ENCODE peak calls at places on chromosomes 6 and 20, in nine cellular contexts. One of them, this sample, is unnamed. For H3K36me3, the result is how much of the 10 kb centered on the place peaks cover.

GRCh38 chr6:37134622-37135191 is 35.2 kb upstream of the PIM1 start:
- DNase-seq in esophagus muscularis mucosa: no peak
- DNase-seq in stomach: peak
- DNase-seq in GM23338: no peak
- DNase-seq in HCT116: peak
- DNase-seq in SK-N-MC: no peak
- DNase-seq in endothelial cell of umbilical vein: peak
- DNase-seq in transverse colon: peak
- DNase-seq in sigmoid colon: peak
- DNase-seq in this sample: no peak

GRCh38 chr6:68575765-68576439 is 59.2 kb upstream of the ADGRB3 start:
- DNase-seq in transverse colon: no peak
- DNase-seq in GM23338: peak
- DNase-seq in stomach: no peak
- DNase-seq in SK-N-MC: no peak
- DNase-seq in esophagus muscularis mucosa: no peak
- DNase-seq in HCT116: no peak
- DNase-seq in endothelial cell of umbilical vein: no peak
- DNase-seq in sigmoid colon: peak
- DNase-seq in this sample: no peak

GRCh38 chr20:33005132-33005566 is 916 bp upstream of the SUN5 start:
- DNase-seq in endothelial cell of umbilical vein: no peak
- DNase-seq in stomach: no peak
- DNase-seq in GM23338: peak
- DNase-seq in SK-N-MC: peak
- DNase-seq in HCT116: peak
- DNase-seq in sigmoid colon: no peak
- DNase-seq in esophagus muscularis mucosa: no peak
- DNase-seq in transverse colon: no peak
- DNase-seq in this sample: no peak

GRCh38 chr6:142331075-142331551 is 29.3 kb downstream of the ADGRG6 start:
- DNase-seq in transverse colon: no peak
- DNase-seq in endothelial cell of umbilical vein: peak
- DNase-seq in GM23338: no peak
- DNase-seq in esophagus muscularis mucosa: no peak
- DNase-seq in sigmoid colon: no peak
- DNase-seq in HCT116: no peak
- DNase-seq in stomach: no peak
- DNase-seq in SK-N-MC: no peak
- DNase-seq in this sample: no peak

GRCh38 chr6:49457771-49458170 is 5.3 kb downstream of the MMUT start:
- DNase-seq in GM23338: no peak
- DNase-seq in endothelial cell of umbilical vein: no peak
- DNase-seq in HCT116: no peak
- DNase-seq in transverse colon: no peak
- DNase-seq in stomach: no peak
- DNase-seq in esophagus muscularis mucosa: no peak
- DNase-seq in SK-N-MC: no peak
- DNase-seq in sigmoid colon: no peak
- DNase-seq in this sample: no peak

GRCh38 chr6:74187811-74188210 is 491.8 kb downstream of the CD109 start:
- DNase-seq in GM23338: no peak
- DNase-seq in esophagus muscularis mucosa: no peak
- DNase-seq in sigmoid colon: no peak
- DNase-seq in stomach: no peak
- DNase-seq in SK-N-MC: no peak
- DNase-seq in HCT116: no peak
- DNase-seq in transverse colon: no peak
- DNase-seq in endothelial cell of umbilical vein: no peak
- DNase-seq in this sample: no peak

GRCh38 chr6:2944405-2945068 is 26.8 kb downstream of the SERPINB6 start:
- DNase-seq in SK-N-MC: no peak
- DNase-seq in transverse colon: no peak
- DNase-seq in sigmoid colon: no peak
- DNase-seq in endothelial cell of umbilical vein: no peak
- DNase-seq in HCT116: no peak
- DNase-seq in esophagus muscularis mucosa: peak
- DNase-seq in GM23338: no peak
- DNase-seq in stomach: no peak
- DNase-seq in this sample: no peak

GRCh38 chr6:3628143-3628840 is 123.2 kb downstream of the PXDC1 start:
- DNase-seq in stomach: no peak
- DNase-seq in endothelial cell of umbilical vein: peak
- DNase-seq in sigmoid colon: no peak
- DNase-seq in SK-N-MC: no peak
- DNase-seq in transverse colon: no peak
- DNase-seq in HCT116: no peak
- DNase-seq in GM23338: no peak
- DNase-seq in esophagus muscularis mucosa: no peak
- DNase-seq in this sample: peak

DNA sequence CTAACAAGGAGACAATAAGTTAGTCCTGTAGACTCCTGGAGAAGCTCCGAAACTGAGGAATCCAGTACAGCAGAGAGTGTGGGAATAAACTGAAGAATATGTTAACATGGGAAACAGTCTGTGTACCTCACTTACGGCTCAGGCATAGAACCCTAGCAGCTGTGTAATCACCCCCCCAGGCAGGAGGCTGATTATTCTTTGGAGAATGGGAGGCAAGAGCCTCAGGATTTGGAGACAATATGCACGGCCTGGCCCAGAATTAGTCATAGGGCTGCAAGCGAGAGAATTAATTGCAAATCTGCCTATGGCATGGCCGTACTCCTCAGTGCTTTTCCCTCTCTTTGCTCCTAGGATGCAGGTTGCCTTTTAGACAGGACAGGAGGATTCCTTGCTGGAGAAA is 27.5 kb upstream of the FYN start:
- DNase-seq in transverse colon: no peak
- DNase-seq in esophagus muscularis mucosa: no peak
- DNase-seq in HCT116: no peak
- DNase-seq in SK-N-MC: no peak
- DNase-seq in stomach: no peak
- DNase-seq in sigmoid colon: no peak
- DNase-seq in endothelial cell of umbilical vein: no peak
- DNase-seq in GM23338: no peak
- DNase-seq in this sample: no peak
- H3K4me3 ChIP-seq in transverse colon: no peak
- H3K4me3 ChIP-seq in esophagus muscularis mucosa: no peak
- H3K4me3 ChIP-seq in HCT116: no peak
- H3K4me3 ChIP-seq in SK-N-MC: no peak
- H3K4me3 ChIP-seq in stomach: no peak
- H3K4me3 ChIP-seq in sigmoid colon: no peak
- H3K4me3 ChIP-seq in endothelial cell of umbilical vein: no peak
- H3K4me3 ChIP-seq in GM23338: no peak
- H3K4me3 ChIP-seq in this sample: no peak

GRCh38 chr6:95519228-95520037 is 57.9 kb upstream of the MANEA start:
- DNase-seq in SK-N-MC: no peak
- DNase-seq in stomach: no peak
- DNase-seq in HCT116: no peak
- DNase-seq in sigmoid colon: no peak
- DNase-seq in esophagus muscularis mucosa: no peak
- DNase-seq in endothelial cell of umbilical vein: no peak
- DNase-seq in transverse colon: no peak
- DNase-seq in GM23338: no peak
- DNase-seq in this sample: no peak
- TF ChIP-seq POLR2AphosphoS5 in SK-N-MC: no peak
- TF ChIP-seq POLR2AphosphoS5 in stomach: no peak
- TF ChIP-seq POLR2AphosphoS5 in HCT116: no peak
- TF ChIP-seq POLR2AphosphoS5 in sigmoid colon: no peak
- TF ChIP-seq POLR2AphosphoS5 in esophagus muscularis mucosa: no peak
- TF ChIP-seq POLR2AphosphoS5 in endothelial cell of umbilical vein: no peak
- TF ChIP-seq POLR2AphosphoS5 in transverse colon: no peak
- TF ChIP-seq POLR2AphosphoS5 in GM23338: no peak
- TF ChIP-seq POLR2AphosphoS5 in this sample: no peak

GRCh38 chr6:137876547-137876946 is 9.5 kb downstream of the TNFAIP3 start:
- DNase-seq in sigmoid colon: no peak
- DNase-seq in transverse colon: no peak
- DNase-seq in SK-N-MC: no peak
- DNase-seq in endothelial cell of umbilical vein: no peak
- DNase-seq in HCT116: no peak
- DNase-seq in stomach: no peak
- DNase-seq in esophagus muscularis mucosa: no peak
- DNase-seq in GM23338: no peak
- DNase-seq in this sample: no peak
- H3K36me3 ChIP-seq in sigmoid colon: half or more
- H3K36me3 ChIP-seq in transverse colon: half or more
- H3K36me3 ChIP-seq in SK-N-MC: under half
- H3K36me3 ChIP-seq in endothelial cell of umbilical vein: under half
- H3K36me3 ChIP-seq in HCT116: under half
- H3K36me3 ChIP-seq in stomach: half or more
- H3K36me3 ChIP-seq in esophagus muscularis mucosa: half or more
- H3K36me3 ChIP-seq in GM23338: under half
- H3K36me3 ChIP-seq in this sample: under half

GRCh38 chr6:28264834-28265401 is 2.0 kb upstream of the ZSCAN26 start:
- DNase-seq in stomach: no peak
- DNase-seq in GM23338: no peak
- DNase-seq in esophagus muscularis mucosa: no peak
- DNase-seq in SK-N-MC: no peak
- DNase-seq in sigmoid colon: no peak
- DNase-seq in transverse colon: no peak
- DNase-seq in endothelial cell of umbilical vein: peak
- DNase-seq in HCT116: no peak
- DNase-seq in this sample: no peak

GRCh38 chr6:28269492-28269891 is 2.5 kb downstream of the ZSCAN26 start:
- DNase-seq in HCT116: peak
- DNase-seq in endothelial cell of umbilical vein: peak
- DNase-seq in sigmoid colon: no peak
- DNase-seq in esophagus muscularis mucosa: no peak
- DNase-seq in SK-N-MC: no peak
- DNase-seq in GM23338: no peak
- DNase-seq in transverse colon: no peak
- DNase-seq in stomach: no peak
- DNase-seq in this sample: no peak

GRCh38 chr6:28267695-28268059 is 734 bp downstream of the ZSCAN26 start:
- DNase-seq in HCT116: no peak
- DNase-seq in sigmoid colon: no peak
- DNase-seq in SK-N-MC: no peak
- DNase-seq in transverse colon: no peak
- DNase-seq in GM23338: no peak
- DNase-seq in stomach: no peak
- DNase-seq in endothelial cell of umbilical vein: no peak
- DNase-seq in esophagus muscularis mucosa: no peak
- DNase-seq in this sample: no peak

GRCh38 chr6:28266563-28266961 is 381 bp upstream of the ZSCAN26 start:
- DNase-seq in HCT116: no peak
- DNase-seq in SK-N-MC: no peak
- DNase-seq in esophagus muscularis mucosa: no peak
- DNase-seq in transverse colon: no peak
- DNase-seq in stomach: no peak
- DNase-seq in endothelial cell of umbilical vein: no peak
- DNase-seq in GM23338: no peak
- DNase-seq in sigmoid colon: no peak
- DNase-seq in this sample: no peak

GRCh38 chr6:28266962-28267694 is at the start of gene ZSCAN26:
- DNase-seq in GM23338: peak
- DNase-seq in endothelial cell of umbilical vein: peak
- DNase-seq in transverse colon: peak
- DNase-seq in esophagus muscularis mucosa: peak
- DNase-seq in HCT116: peak
- DNase-seq in stomach: peak
- DNase-seq in sigmoid colon: peak
- DNase-seq in SK-N-MC: peak
- DNase-seq in this sample: peak
- H3K4me3 ChIP-seq in GM23338: peak
- H3K4me3 ChIP-seq in endothelial cell of umbilical vein: peak
- H3K4me3 ChIP-seq in transverse colon: peak
- H3K4me3 ChIP-seq in esophagus muscularis mucosa: peak
- H3K4me3 ChIP-seq in HCT116: peak
- H3K4me3 ChIP-seq in stomach: peak
- H3K4me3 ChIP-seq in sigmoid colon: peak
- H3K4me3 ChIP-seq in SK-N-MC: peak
- H3K4me3 ChIP-seq in this sample: peak

GRCh38 chr6:76671751-76672150 is 599.3 kb upstream of the IMPG1 start:
- DNase-seq in esophagus muscularis mucosa: no peak
- DNase-seq in HCT116: no peak
- DNase-seq in GM23338: no peak
- DNase-seq in transverse colon: no peak
- DNase-seq in SK-N-MC: no peak
- DNase-seq in stomach: no peak
- DNase-seq in sigmoid colon: no peak
- DNase-seq in endothelial cell of umbilical vein: peak
- DNase-seq in this sample: no peak

GRCh38 chr6:76682842-76683241 is 610.4 kb upstream of the IMPG1 start:
- DNase-seq in GM23338: peak
- DNase-seq in sigmoid colon: no peak
- DNase-seq in endothelial cell of umbilical vein: peak
- DNase-seq in stomach: no peak
- DNase-seq in transverse colon: no peak
- DNase-seq in SK-N-MC: no peak
- DNase-seq in esophagus muscularis mucosa: no peak
- DNase-seq in HCT116: peak
- DNase-seq in this sample: no peak

GRCh38 chr6:76681781-76682180 is 609.3 kb upstream of the IMPG1 start:
- DNase-seq in SK-N-MC: no peak
- DNase-seq in GM23338: no peak
- DNase-seq in HCT116: no peak
- DNase-seq in sigmoid colon: no peak
- DNase-seq in transverse colon: no peak
- DNase-seq in stomach: no peak
- DNase-seq in endothelial cell of umbilical vein: peak
- DNase-seq in esophagus muscularis mucosa: no peak
- DNase-seq in this sample: no peak

DNA sequence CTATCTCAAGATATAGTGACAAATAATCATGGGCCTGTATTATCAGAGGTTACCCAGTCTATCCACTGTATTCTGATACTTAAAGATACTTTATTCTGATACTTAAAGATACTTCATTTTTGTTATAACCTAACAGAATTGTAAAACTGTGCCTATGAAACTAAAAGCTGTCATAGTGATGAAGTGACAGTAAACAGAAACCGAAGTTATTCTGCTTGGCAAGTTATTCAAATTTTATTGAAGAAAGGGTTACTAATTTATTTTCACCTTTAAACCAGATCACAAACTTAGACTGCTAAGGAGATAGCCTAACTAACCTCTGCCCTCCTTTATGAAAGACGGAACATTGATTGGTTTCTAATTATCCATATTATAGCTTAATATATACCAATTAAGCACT is 604.6 kb upstream of the IMPG1 start:
- DNase-seq in sigmoid colon: no peak
- DNase-seq in GM23338: no peak
- DNase-seq in endothelial cell of umbilical vein: no peak
- DNase-seq in stomach: no peak
- DNase-seq in SK-N-MC: no peak
- DNase-seq in HCT116: no peak
- DNase-seq in transverse colon: no peak
- DNase-seq in esophagus muscularis mucosa: no peak
- DNase-seq in this sample: no peak
- TF ChIP-seq POLR2AphosphoS5 in sigmoid colon: no peak
- TF ChIP-seq POLR2AphosphoS5 in GM23338: no peak
- TF ChIP-seq POLR2AphosphoS5 in endothelial cell of umbilical vein: no peak
- TF ChIP-seq POLR2AphosphoS5 in stomach: no peak
- TF ChIP-seq POLR2AphosphoS5 in SK-N-MC: no peak
- TF ChIP-seq POLR2AphosphoS5 in HCT116: no peak
- TF ChIP-seq POLR2AphosphoS5 in transverse colon: no peak
- TF ChIP-seq POLR2AphosphoS5 in esophagus muscularis mucosa: no peak
- TF ChIP-seq POLR2AphosphoS5 in this sample: no peak

GRCh38 chr20:35724321-35725230 is 17.5 kb downstream of the RBM39 start:
- DNase-seq in sigmoid colon: no peak
- DNase-seq in stomach: no peak
- DNase-seq in endothelial cell of umbilical vein: no peak
- DNase-seq in SK-N-MC: no peak
- DNase-seq in GM23338: no peak
- DNase-seq in transverse colon: no peak
- DNase-seq in esophagus muscularis mucosa: no peak
- DNase-seq in HCT116: no peak
- DNase-seq in this sample: no peak
- H3K36me3 ChIP-seq in sigmoid colon: half or more
- H3K36me3 ChIP-seq in stomach: half or more
- H3K36me3 ChIP-seq in endothelial cell of umbilical vein: half or more
- H3K36me3 ChIP-seq in SK-N-MC: half or more
- H3K36me3 ChIP-seq in GM23338: half or more
- H3K36me3 ChIP-seq in transverse colon: half or more
- H3K36me3 ChIP-seq in esophagus muscularis mucosa: half or more
- H3K36me3 ChIP-seq in HCT116: half or more
- H3K36me3 ChIP-seq in this sample: half or more

GRCh38 chr6:71279740-71280139 is 8.9 kb upstream of the OGFRL1 start:
- DNase-seq in endothelial cell of umbilical vein: no peak
- DNase-seq in SK-N-MC: no peak
- DNase-seq in esophagus muscularis mucosa: no peak
- DNase-seq in sigmoid colon: no peak
- DNase-seq in transverse colon: no peak
- DNase-seq in GM23338: no peak
- DNase-seq in HCT116: no peak
- DNase-seq in stomach: no peak
- DNase-seq in this sample: no peak
- H3K4me3 ChIP-seq in endothelial cell of umbilical vein: no peak
- H3K4me3 ChIP-seq in SK-N-MC: no peak
- H3K4me3 ChIP-seq in esophagus muscularis mucosa: no peak
- H3K4me3 ChIP-seq in sigmoid colon: no peak
- H3K4me3 ChIP-seq in transverse colon: no peak
- H3K4me3 ChIP-seq in GM23338: no peak
- H3K4me3 ChIP-seq in HCT116: no peak
- H3K4me3 ChIP-seq in stomach: no peak
- H3K4me3 ChIP-seq in this sample: no peak